ENCODE peak calls at places on chromosomes 1 and 21, in four cellular contexts. Z is HEK293T, A is GM12878, F is HepG2. M is an unnamed sample.

GRCh38 chr1:19079983-19080472 is 123.6 kb upstream of the IFFO2 start:
- DNase-seq in A (no peak), Z (no peak), F (peak), M (no peak)

GRCh38 chr1:230507671-230508407 is 81.7 kb upstream of the PGBD5 start:
- DNase-seq in Z (no peak), F (no peak), A (no peak), M (no peak)

GRCh38 chr1:62530516-62531154 is 66.7 kb upstream of the ANGPTL3 start:
- DNase-seq in F (peak), A (no peak), Z (peak), M (peak)

GRCh38 chr1:229440821-229441537 is 7.1 kb upstream of the ACTA1 start:
- DNase-seq in F (no peak), A (peak), Z (no peak), M (no peak)

GRCh38 chr1:3732747-3733602 is 19.3 kb upstream of the CCDC27 start:
- DNase-seq in A (no peak), Z (no peak), F (no peak), M (no peak)

GRCh38 chr1:228400237-228400651 is 6.4 kb downstream of the TRIM11 start:
- DNase-seq in A (no peak), F (no peak), Z (no peak), M (no peak)

GRCh38 chr21:44946254-44947041 is 6.6 kb downstream of the SLX9 start:
- DNase-seq in F (no peak), Z (no peak), A (no peak), M (no peak)

GRCh38 chr1:145711213-145711651 is 4.1 kb upstream of the PDZK1 start:
- DNase-seq in Z (no peak), F (peak), A (no peak), M (no peak)

GRCh38 chr1:161864577-161864976 is 98.5 kb downstream of the ATF6 start:
- DNase-seq in Z (no peak), F (peak), A (no peak), M (no peak)

GRCh38 chr1:183239793-183240625 is 53.9 kb downstream of the LAMC2 start:
- DNase-seq in A (no peak), Z (no peak), F (no peak), M (no peak)

GRCh38 chr1:35988237-35988636 is 57.3 kb downstream of the AGO3 start:
- DNase-seq in Z (no peak), F (no peak), A (no peak), M (no peak)

GRCh38 chr1:241266121-241266520 is 90.9 kb downstream of the RGS7 start:
- DNase-seq in Z (no peak), F (no peak), A (no peak), M (no peak)

GRCh38 chr21:41246808-41247207 is 69.8 kb upstream of the FAM3B start:
- DNase-seq in F (no peak), A (no peak), Z (no peak), M (no peak)

GRCh38 chr1:62307516-62308492 is 11.4 kb downstream of the KANK4 start:
- DNase-seq in F (no peak), A (no peak), Z (no peak), M (no peak)

GRCh38 chr1:61388586-61388985 is 306.2 kb downstream of the NFIA start:
- DNase-seq in F (no peak), A (no peak), Z (no peak), M (no peak)

GRCh38 chr1:230270185-230270939 is 155.8 kb downstream of the PGBD5 start:
- DNase-seq in A (peak), F (no peak), Z (no peak), M (no peak)

GRCh38 chr1:62356257-62356835 is 37.1 kb upstream of the KANK4 start:
- DNase-seq in Z (peak), F (no peak), A (peak), M (no peak)

GRCh38 chr1:172556461-172556860 is 23.5 kb downstream of the SUCO start:
- DNase-seq in F (no peak), A (no peak), Z (no peak), M (no peak)

GRCh38 chr1:56411021-56411420 is 168.3 kb downstream of the PLPP3 start:
- DNase-seq in A (no peak), Z (no peak), F (no peak), M (no peak)

GRCh38 chr1:171311771-171312558 is 2.0 kb upstream of the FMO4 start:
- DNase-seq in A (no peak), F (no peak), Z (no peak), M (no peak)

GRCh38 chr1:180563013-180563827 is 4.5 kb downstream of the OVAAL start:
- DNase-seq in Z (no peak), A (no peak), F (peak), M (peak)

GRCh38 chr1:224780736-224781135 is 148.7 kb upstream of the DNAH14 start:
- DNase-seq in A (no peak), Z (no peak), F (no peak), M (no peak)

GRCh38 chr1:224783006-224783651 is 146.3 kb upstream of the DNAH14 start:
- DNase-seq in A (peak), Z (no peak), F (peak), M (no peak)

GRCh38 chr1:224784606-224785328 is 144.7 kb upstream of the DNAH14 start:
- DNase-seq in A (no peak), Z (no peak), F (no peak), M (no peak)

GRCh38 chr1:224781800-224782199 is 147.7 kb upstream of the DNAH14 start:
- DNase-seq in F (peak), A (no peak), Z (no peak), M (no peak)

GRCh38 chr1:224782601-224783000 is 146.9 kb upstream of the DNAH14 start:
- DNase-seq in Z (no peak), A (no peak), F (no peak), M (no peak)
- TF ChIP-seq TARDBP in Z (no peak), A (no peak), F (no peak), M (no peak)

GRCh38 chr1:9561429-9561828 is 22.2 kb downstream of the SLC25A33 start:
- DNase-seq in A (no peak), F (no peak), Z (peak), M (peak)
- TF ChIP-seq TARDBP in A (no peak), F (no peak), Z (no peak), M (no peak)

DNA sequence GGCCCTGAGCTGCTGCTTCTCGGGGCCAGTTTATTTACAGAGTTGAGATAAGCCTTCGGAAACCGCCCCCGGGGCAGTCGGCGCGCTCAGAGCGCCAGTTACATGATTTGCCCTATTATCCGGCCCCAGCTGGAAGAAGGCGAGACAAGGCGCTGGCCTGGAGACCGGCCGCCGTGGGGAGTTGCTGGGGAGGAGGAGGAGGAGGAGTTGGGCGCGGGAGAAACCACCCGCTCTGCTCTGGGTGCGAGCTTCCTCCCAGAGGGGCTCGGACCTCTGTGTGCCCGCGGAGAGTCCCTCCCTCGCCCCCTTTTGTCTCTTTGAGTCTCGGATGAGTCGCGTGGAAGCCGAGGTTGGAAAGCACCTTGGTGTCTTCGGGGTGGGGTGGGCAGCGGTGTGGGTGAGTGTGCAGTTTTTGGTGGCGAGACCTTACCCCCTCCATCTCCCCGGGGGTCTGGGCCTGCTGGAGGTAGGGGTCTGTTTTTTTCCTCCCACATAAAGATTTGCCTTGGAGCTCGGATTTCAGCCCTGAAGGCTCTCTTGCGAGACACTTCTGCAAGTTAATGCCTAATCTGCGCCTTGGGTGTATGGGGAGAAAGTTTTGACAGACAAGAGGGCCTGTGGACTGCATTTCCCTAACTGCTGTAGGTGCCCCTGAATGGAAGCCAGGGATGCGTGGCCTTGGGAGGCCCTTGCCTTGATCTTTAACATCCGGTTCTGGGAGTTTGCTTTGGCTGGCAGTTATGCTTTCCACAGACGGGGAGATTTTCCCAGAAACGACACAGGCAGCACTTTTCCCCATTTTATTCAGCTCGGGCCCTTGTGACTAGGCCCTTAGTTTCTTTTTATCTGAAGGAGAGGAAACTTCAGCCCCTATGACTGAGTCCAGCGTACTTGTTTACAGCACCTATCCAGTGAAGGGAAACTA is 80.0 kb downstream of the NDUFS5 start:
- DNase-seq in F (peak), A (no peak), Z (peak), M (no peak)
- TF ChIP-seq TARDBP in F (peak), A (no peak), Z (no peak), M (no peak)

GRCh38 chr1:6183520-6183989 is 3.4 kb upstream of the CHD5 start:
- DNase-seq in F (no peak), Z (no peak), A (no peak), M (peak)

GRCh38 chr1:6185151-6185550 is 5.0 kb upstream of the CHD5 start:
- DNase-seq in F (no peak), A (no peak), Z (no peak), M (no peak)

GRCh38 chr1:6188466-6188865 is 8.3 kb upstream of the CHD5 start:
- DNase-seq in Z (no peak), F (no peak), A (no peak), M (no peak)

GRCh38 chr1:6184083-6184783 is 4.1 kb upstream of the CHD5 start:
- DNase-seq in F (no peak), A (no peak), Z (no peak), M (no peak)

DNA sequence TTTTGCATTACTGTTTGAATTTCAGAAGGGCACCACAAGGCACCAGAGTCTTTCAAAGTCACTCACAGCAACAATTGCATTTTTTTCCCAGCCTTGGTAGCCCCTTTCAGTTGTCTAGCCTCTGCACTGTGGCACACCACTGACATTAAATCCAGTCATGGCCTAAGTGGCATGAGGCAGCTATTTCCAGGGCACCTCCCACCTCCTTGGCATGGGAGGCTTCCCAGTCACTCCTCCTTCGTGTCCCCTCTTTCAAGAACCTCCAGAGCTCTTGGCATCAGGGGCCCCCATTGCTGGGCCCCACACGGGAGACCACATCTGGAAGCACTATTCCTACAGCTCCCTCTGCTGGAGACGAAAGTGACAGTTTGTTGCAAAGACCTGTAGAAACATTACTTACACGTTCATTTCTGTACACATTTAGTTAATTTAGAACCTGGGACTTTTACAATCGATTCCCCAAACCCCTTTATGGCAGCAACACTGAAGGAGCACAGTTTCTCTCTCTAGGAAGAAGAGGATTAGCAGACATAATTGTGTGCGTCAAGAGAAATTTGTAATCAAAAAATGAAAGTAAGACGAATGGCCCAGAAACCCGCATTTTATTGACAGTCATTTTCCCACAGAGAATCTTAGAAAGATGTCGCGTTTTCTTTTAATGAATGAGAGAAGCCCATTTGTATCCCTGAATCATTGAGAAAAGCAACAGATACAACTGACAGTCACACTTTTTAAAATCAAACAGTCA is 5.7 kb upstream of the CHD5 start:
- DNase-seq in Z (no peak), A (no peak), F (peak), M (peak)
- TF ChIP-seq TARDBP in Z (no peak), A (no peak), F (no peak), M (no peak)

M was measured in K562.